ENCODE peak calls at places on chromosomes 7 and 10, in eight cellular contexts. One of them, this sample, is unnamed.

GRCh38 chr7:21568762-21569161 is 25.9 kb downstream of the DNAH11 start:
- DNase-seq in iPS-NIHi11: peak
- DNase-seq in cardiac muscle cell: peak
- DNase-seq in non-pigmented ciliary epithelial cell: no peak
- DNase-seq in HEK293T: peak
- DNase-seq in stimulated activated CD4-positive, alpha-beta T cell treated with anti-CD3 and anti-CD28 coated beads, Interleukin-2, amount 100 ng/mL, for 48 hours: no peak
- DNase-seq in fibroblast of lung: no peak
- DNase-seq in ELF-1: no peak
- DNase-seq in this sample: no peak

GRCh38 chr10:98369801-98370200 is 45.2 kb downstream of the PYROXD2 start:
- DNase-seq in iPS-NIHi11: no peak
- DNase-seq in ELF-1: no peak
- DNase-seq in stimulated activated CD4-positive, alpha-beta T cell treated with anti-CD3 and anti-CD28 coated beads, Interleukin-2, amount 100 ng/mL, for 48 hours: no peak
- DNase-seq in non-pigmented ciliary epithelial cell: no peak
- DNase-seq in cardiac muscle cell: no peak
- DNase-seq in HEK293T: no peak
- DNase-seq in fibroblast of lung: no peak
- DNase-seq in this sample: peak

GRCh38 chr10:80500572-80501380 is 36.9 kb upstream of the SH2D4B start:
- DNase-seq in cardiac muscle cell: peak
- DNase-seq in ELF-1: peak
- DNase-seq in non-pigmented ciliary epithelial cell: no peak
- DNase-seq in HEK293T: no peak
- DNase-seq in iPS-NIHi11: no peak
- DNase-seq in stimulated activated CD4-positive, alpha-beta T cell treated with anti-CD3 and anti-CD28 coated beads, Interleukin-2, amount 100 ng/mL, for 48 hours: no peak
- DNase-seq in fibroblast of lung: no peak
- DNase-seq in this sample: no peak

GRCh38 chr10:122279725-122280141 is 8.6 kb downstream of the BTBD16 start:
- DNase-seq in ELF-1: peak
- DNase-seq in cardiac muscle cell: peak
- DNase-seq in stimulated activated CD4-positive, alpha-beta T cell treated with anti-CD3 and anti-CD28 coated beads, Interleukin-2, amount 100 ng/mL, for 48 hours: no peak
- DNase-seq in iPS-NIHi11: peak
- DNase-seq in non-pigmented ciliary epithelial cell: no peak
- DNase-seq in HEK293T: peak
- DNase-seq in fibroblast of lung: peak
- DNase-seq in this sample: no peak

GRCh38 chr10:123442901-123443300 is 223.3 kb upstream of the GPR26 start:
- DNase-seq in iPS-NIHi11: no peak
- DNase-seq in stimulated activated CD4-positive, alpha-beta T cell treated with anti-CD3 and anti-CD28 coated beads, Interleukin-2, amount 100 ng/mL, for 48 hours: no peak
- DNase-seq in fibroblast of lung: no peak
- DNase-seq in non-pigmented ciliary epithelial cell: no peak
- DNase-seq in cardiac muscle cell: no peak
- DNase-seq in ELF-1: no peak
- DNase-seq in HEK293T: no peak
- DNase-seq in this sample: no peak

GRCh38 chr10:48502791-48503190 is 102.1 kb downstream of the ARHGAP22 start:
- DNase-seq in non-pigmented ciliary epithelial cell: no peak
- DNase-seq in iPS-NIHi11: no peak
- DNase-seq in ELF-1: no peak
- DNase-seq in HEK293T: no peak
- DNase-seq in fibroblast of lung: no peak
- DNase-seq in stimulated activated CD4-positive, alpha-beta T cell treated with anti-CD3 and anti-CD28 coated beads, Interleukin-2, amount 100 ng/mL, for 48 hours: no peak
- DNase-seq in cardiac muscle cell: no peak
- DNase-seq in this sample: no peak

GRCh38 chr7:1542841-1543747 is 12.6 kb downstream of the MAFK start:
- DNase-seq in cardiac muscle cell: no peak
- DNase-seq in iPS-NIHi11: no peak
- DNase-seq in fibroblast of lung: no peak
- DNase-seq in HEK293T: no peak
- DNase-seq in non-pigmented ciliary epithelial cell: no peak
- DNase-seq in ELF-1: no peak
- DNase-seq in stimulated activated CD4-positive, alpha-beta T cell treated with anti-CD3 and anti-CD28 coated beads, Interleukin-2, amount 100 ng/mL, for 48 hours: no peak
- DNase-seq in this sample: no peak

GRCh38 chr10:72087969-72088878 is at the start of gene SPOCK2:
- DNase-seq in non-pigmented ciliary epithelial cell: no peak
- DNase-seq in iPS-NIHi11: no peak
- DNase-seq in cardiac muscle cell: peak
- DNase-seq in HEK293T: no peak
- DNase-seq in ELF-1: peak
- DNase-seq in fibroblast of lung: no peak
- DNase-seq in stimulated activated CD4-positive, alpha-beta T cell treated with anti-CD3 and anti-CD28 coated beads, Interleukin-2, amount 100 ng/mL, for 48 hours: peak
- DNase-seq in this sample: peak

GRCh38 chr10:129553928-129554327 is 86.9 kb downstream of the MGMT start:
- DNase-seq in cardiac muscle cell: no peak
- DNase-seq in HEK293T: no peak
- DNase-seq in ELF-1: no peak
- DNase-seq in iPS-NIHi11: no peak
- DNase-seq in non-pigmented ciliary epithelial cell: no peak
- DNase-seq in stimulated activated CD4-positive, alpha-beta T cell treated with anti-CD3 and anti-CD28 coated beads, Interleukin-2, amount 100 ng/mL, for 48 hours: no peak
- DNase-seq in fibroblast of lung: no peak
- DNase-seq in this sample: no peak

GRCh38 chr10:125392140-125392539 is 231.8 kb upstream of the CTBP2 start:
- DNase-seq in non-pigmented ciliary epithelial cell: no peak
- DNase-seq in cardiac muscle cell: no peak
- DNase-seq in stimulated activated CD4-positive, alpha-beta T cell treated with anti-CD3 and anti-CD28 coated beads, Interleukin-2, amount 100 ng/mL, for 48 hours: no peak
- DNase-seq in ELF-1: no peak
- DNase-seq in fibroblast of lung: no peak
- DNase-seq in iPS-NIHi11: no peak
- DNase-seq in HEK293T: no peak
- DNase-seq in this sample: no peak

GRCh38 chr7:101676956-101677355 is 47.9 kb upstream of the MYL10 start:
- DNase-seq in non-pigmented ciliary epithelial cell: no peak
- DNase-seq in iPS-NIHi11: no peak
- DNase-seq in ELF-1: no peak
- DNase-seq in stimulated activated CD4-positive, alpha-beta T cell treated with anti-CD3 and anti-CD28 coated beads, Interleukin-2, amount 100 ng/mL, for 48 hours: no peak
- DNase-seq in HEK293T: no peak
- DNase-seq in fibroblast of lung: no peak
- DNase-seq in cardiac muscle cell: no peak
- DNase-seq in this sample: no peak

GRCh38 chr7:32516551-32517082 is 21.3 kb downstream of the AVL9 start:
- DNase-seq in HEK293T: no peak
- DNase-seq in ELF-1: no peak
- DNase-seq in stimulated activated CD4-positive, alpha-beta T cell treated with anti-CD3 and anti-CD28 coated beads, Interleukin-2, amount 100 ng/mL, for 48 hours: no peak
- DNase-seq in fibroblast of lung: peak
- DNase-seq in iPS-NIHi11: no peak
- DNase-seq in non-pigmented ciliary epithelial cell: no peak
- DNase-seq in cardiac muscle cell: peak
- DNase-seq in this sample: no peak

GRCh38 chr7:136213012-136213411 is 235.9 kb upstream of the MTPN start:
- DNase-seq in ELF-1: no peak
- DNase-seq in fibroblast of lung: no peak
- DNase-seq in iPS-NIHi11: no peak
- DNase-seq in cardiac muscle cell: no peak
- DNase-seq in HEK293T: no peak
- DNase-seq in non-pigmented ciliary epithelial cell: no peak
- DNase-seq in stimulated activated CD4-positive, alpha-beta T cell treated with anti-CD3 and anti-CD28 coated beads, Interleukin-2, amount 100 ng/mL, for 48 hours: no peak
- DNase-seq in this sample: no peak

GRCh38 chr10:6871128-6871527 is 291.1 kb upstream of the PRKCQ start:
- DNase-seq in fibroblast of lung: no peak
- DNase-seq in cardiac muscle cell: no peak
- DNase-seq in HEK293T: no peak
- DNase-seq in stimulated activated CD4-positive, alpha-beta T cell treated with anti-CD3 and anti-CD28 coated beads, Interleukin-2, amount 100 ng/mL, for 48 hours: no peak
- DNase-seq in ELF-1: no peak
- DNase-seq in non-pigmented ciliary epithelial cell: no peak
- DNase-seq in iPS-NIHi11: no peak
- DNase-seq in this sample: no peak

GRCh38 chr10:89159761-89160160 is 47.4 kb downstream of the CH25H start:
- DNase-seq in HEK293T: no peak
- DNase-seq in non-pigmented ciliary epithelial cell: no peak
- DNase-seq in stimulated activated CD4-positive, alpha-beta T cell treated with anti-CD3 and anti-CD28 coated beads, Interleukin-2, amount 100 ng/mL, for 48 hours: no peak
- DNase-seq in cardiac muscle cell: no peak
- DNase-seq in iPS-NIHi11: no peak
- DNase-seq in fibroblast of lung: peak
- DNase-seq in ELF-1: no peak
- DNase-seq in this sample: no peak

GRCh38 chr7:155857141-155857540 is 44.9 kb upstream of the SHH start:
- DNase-seq in ELF-1: no peak
- DNase-seq in fibroblast of lung: no peak
- DNase-seq in non-pigmented ciliary epithelial cell: no peak
- DNase-seq in iPS-NIHi11: no peak
- DNase-seq in cardiac muscle cell: no peak
- DNase-seq in stimulated activated CD4-positive, alpha-beta T cell treated with anti-CD3 and anti-CD28 coated beads, Interleukin-2, amount 100 ng/mL, for 48 hours: no peak
- DNase-seq in HEK293T: no peak
- DNase-seq in this sample: no peak

GRCh38 chr7:97973206-97973658 is 16.8 kb downstream of the OCM2 start:
- DNase-seq in HEK293T: peak
- DNase-seq in non-pigmented ciliary epithelial cell: no peak
- DNase-seq in iPS-NIHi11: peak
- DNase-seq in stimulated activated CD4-positive, alpha-beta T cell treated with anti-CD3 and anti-CD28 coated beads, Interleukin-2, amount 100 ng/mL, for 48 hours: no peak
- DNase-seq in fibroblast of lung: peak
- DNase-seq in cardiac muscle cell: no peak
- DNase-seq in ELF-1: peak
- DNase-seq in this sample: peak

GRCh38 chr10:10872035-10872673 is 145.5 kb upstream of the CELF2 start:
- DNase-seq in stimulated activated CD4-positive, alpha-beta T cell treated with anti-CD3 and anti-CD28 coated beads, Interleukin-2, amount 100 ng/mL, for 48 hours: no peak
- DNase-seq in cardiac muscle cell: peak
- DNase-seq in HEK293T: no peak
- DNase-seq in non-pigmented ciliary epithelial cell: peak
- DNase-seq in iPS-NIHi11: no peak
- DNase-seq in ELF-1: peak
- DNase-seq in fibroblast of lung: peak
- DNase-seq in this sample: no peak

GRCh38 chr7:117385340-117386124 is 41.8 kb downstream of the ASZ1 start:
- DNase-seq in ELF-1: no peak
- DNase-seq in cardiac muscle cell: peak
- DNase-seq in HEK293T: no peak
- DNase-seq in iPS-NIHi11: no peak
- DNase-seq in fibroblast of lung: peak
- DNase-seq in stimulated activated CD4-positive, alpha-beta T cell treated with anti-CD3 and anti-CD28 coated beads, Interleukin-2, amount 100 ng/mL, for 48 hours: no peak
- DNase-seq in non-pigmented ciliary epithelial cell: no peak
- DNase-seq in this sample: peak